ENCODE peak calls at places on chromosomes 2 and 18, in eight cellular contexts. Q, K, R, T, O, I, P and N are unnamed samples.

GRCh38 chr2:8457620-8458255 is 224.1 kb upstream of the ID2 start:
- DNase-seq in O (no peak), P (peak), T (peak), I (no peak), K (no peak), Q (no peak), R (no peak), N (peak)

GRCh38 chr2:96142217-96143113 is 2.8 kb downstream of the DUSP2 start:
- DNase-seq in Q (peak), I (no peak), T (peak), P (no peak), R (no peak), O (no peak), K (no peak), N (peak)

GRCh38 chr2:118982039-118982438 is 40.0 kb downstream of the MARCO start:
- DNase-seq in I (no peak), O (no peak), K (no peak), P (no peak), R (no peak), T (no peak), Q (no peak), N (no peak)

GRCh38 chr2:160301420-160301819 is 101.3 kb upstream of the ITGB6 start:
- DNase-seq in O (no peak), I (no peak), T (peak), P (no peak), Q (no peak), K (no peak), R (no peak), N (no peak)

GRCh38 chr2:150485114-150485870 is 2.2 kb downstream of the RND3 start:
- DNase-seq in T (peak), K (peak), O (peak), I (peak), R (peak), P (peak), Q (peak), N (peak)

GRCh38 chr2:219484343-219485200 is 14.1 kb upstream of the GMPPA start:
- DNase-seq in P (no peak), Q (no peak), T (no peak), R (peak), K (no peak), O (no peak), I (no peak), N (no peak)

GRCh38 chr2:47243596-47244323 is 88.7 kb upstream of the STPG4 start:
- DNase-seq in K (no peak), O (no peak), T (no peak), R (no peak), I (no peak), Q (no peak), P (peak), N (no peak)

GRCh38 chr18:35110554-35111058 is 69.4 kb downstream of the MAPRE2 start:
- DNase-seq in R (no peak), T (no peak), I (no peak), K (no peak), P (no peak), Q (no peak), O (peak), N (no peak)

GRCh38 chr2:122100371-122101150 is 345.1 kb downstream of the TSN start:
- DNase-seq in T (no peak), R (no peak), I (no peak), O (no peak), Q (no peak), P (no peak), K (no peak), N (no peak)

GRCh38 chr2:145765889-145766288 is 1246.0 kb upstream of the ZEB2 start:
- DNase-seq in K (no peak), T (no peak), I (no peak), Q (no peak), P (no peak), O (no peak), R (no peak), N (no peak)

GRCh38 chr2:70241338-70241737 is 7.1 kb downstream of the TIA1 start:
- DNase-seq in K (no peak), I (no peak), T (no peak), O (peak), R (no peak), Q (no peak), P (no peak), N (no peak)

GRCh38 chr2:127330753-127331152 is 36.8 kb upstream of the ERCC3 start:
- DNase-seq in K (no peak), Q (no peak), R (no peak), I (no peak), O (no peak), P (no peak), T (no peak), N (no peak)

GRCh38 chr18:35143615-35144596 is 96.9 kb upstream of the ZNF397 start:
- DNase-seq in O (peak), Q (peak), K (peak), T (peak), R (peak), I (peak), P (peak), N (peak)

GRCh38 chr2:71500426-71501079 is 47.2 kb downstream of the DYSF start:
- DNase-seq in Q (no peak), O (no peak), R (no peak), P (no peak), K (no peak), T (no peak), I (peak), N (no peak)

GRCh38 chr2:72998234-72998651 is 73.3 kb downstream of the SFXN5 start:
- DNase-seq in P (no peak), K (no peak), T (no peak), O (no peak), R (no peak), I (peak), Q (peak), N (no peak)

GRCh38 chr2:189658808-189659207 is 2.5 kb upstream of the ASNSD1 start:
- DNase-seq in P (no peak), Q (no peak), T (peak), K (no peak), O (no peak), R (no peak), I (no peak), N (no peak)

GRCh38 chr18:43932140-43932539 is 654.9 kb upstream of the SYT4 start:
- DNase-seq in I (no peak), K (no peak), T (no peak), O (peak), R (no peak), P (no peak), Q (no peak), N (no peak)

GRCh38 chr18:32730620-32731021 is 42.2 kb downstream of the KLHL14 start:
- DNase-seq in Q (no peak), T (no peak), K (no peak), I (no peak), R (no peak), P (no peak), O (peak), N (peak)

GRCh38 chr18:38545071-38545470 is 979.5 kb upstream of the CELF4 start:
- DNase-seq in Q (no peak), I (no peak), T (peak), P (no peak), R (peak), K (no peak), O (no peak), N (peak)

GRCh38 chr2:236908456-236909388 is 177.0 kb upstream of the COPS8 start:
- DNase-seq in R (no peak), Q (no peak), I (no peak), O (no peak), P (no peak), T (no peak), K (no peak), N (no peak)

GRCh38 chr2:2859732-2860131 is 517.9 kb downstream of the EIPR1 start:
- DNase-seq in P (no peak), O (no peak), Q (no peak), K (no peak), T (no peak), R (no peak), I (no peak), N (no peak)

GRCh38 chr2:128552141-128552805 is 233.6 kb upstream of the HS6ST1 start:
- DNase-seq in O (no peak), Q (no peak), I (no peak), R (no peak), T (no peak), K (no peak), P (no peak), N (no peak)

GRCh38 chr18:66235206-66235605 is 368.7 kb downstream of the CDH19 start:
- DNase-seq in P (no peak), I (no peak), K (no peak), O (no peak), Q (no peak), T (no peak), R (no peak), N (no peak)

GRCh38 chr2:183950673-183951072 is 647.7 kb upstream of the ZNF804A start:
- DNase-seq in I (no peak), K (no peak), P (peak), T (no peak), R (no peak), Q (no peak), O (peak), N (no peak)

GRCh38 chr2:31251851-31252250 is 17.9 kb downstream of the EHD3 start:
- DNase-seq in K (no peak), R (no peak), P (no peak), Q (no peak), I (no peak), O (no peak), T (no peak), N (no peak)

GRCh38 chr18:76487782-76488181 is 7.3 kb downstream of the ZNF516 start:
- DNase-seq in O (no peak), Q (no peak), I (no peak), R (peak), T (no peak), P (no peak), K (no peak), N (no peak)

GRCh38 chr18:79922971-79923411 is 28.5 kb downstream of the SLC66A2 start:
- DNase-seq in T (no peak), P (no peak), I (peak), O (no peak), K (no peak), R (no peak), Q (peak), N (no peak)

GRCh38 chr18:23340661-23341060 is 112.4 kb upstream of the RIOK3 start:
- DNase-seq in I (no peak), K (no peak), T (no peak), R (peak), P (no peak), Q (no peak), O (no peak), N (no peak)

GRCh38 chr18:9707381-9708056 is 582 bp upstream of the RAB31 start:
- DNase-seq in Q (no peak), P (no peak), T (no peak), O (peak), K (peak), I (no peak), R (no peak), N (no peak)

DNA sequence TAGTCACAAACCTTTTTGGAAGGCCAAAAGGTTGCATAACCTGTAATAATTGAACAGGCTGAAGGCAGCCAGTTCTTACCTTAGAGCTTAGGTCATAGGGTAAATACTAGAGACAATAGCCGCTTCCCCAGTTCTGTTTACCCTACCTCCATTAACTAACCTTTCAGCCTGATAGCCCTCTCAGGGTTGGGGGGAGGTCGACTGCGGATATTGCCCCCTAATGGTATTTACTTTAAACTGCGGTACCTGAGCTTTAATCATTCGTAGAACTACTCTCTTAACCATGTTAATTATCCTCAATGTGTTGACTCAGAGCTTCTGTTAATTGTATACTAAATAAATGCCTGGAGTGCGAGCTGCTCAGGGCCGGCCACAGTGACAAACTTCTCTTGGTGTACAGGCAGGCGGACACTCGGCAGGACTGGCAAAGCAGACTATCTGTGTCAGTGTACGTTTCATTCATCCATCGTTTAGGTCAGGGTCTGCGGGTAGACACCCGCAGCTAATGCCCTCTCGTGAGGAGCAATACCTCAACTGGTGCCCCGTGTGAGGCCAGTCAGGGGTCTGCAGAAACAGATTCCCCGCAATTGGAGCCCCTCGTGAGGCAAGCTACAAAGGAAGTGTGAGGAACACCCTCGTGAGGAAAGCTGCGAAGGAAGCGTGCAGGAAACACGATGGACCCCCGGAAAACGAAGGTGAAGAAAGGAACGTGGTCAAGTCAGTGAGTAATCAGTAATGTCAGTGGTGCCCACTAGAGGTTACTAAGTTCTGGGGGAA is 115.3 kb upstream of the SCN7A start:
- DNase-seq in P (no peak), R (no peak), I (no peak), Q (no peak), K (no peak), O (no peak), T (no peak), N (no peak)
- TF ChIP-seq CTCF in P (no peak), R (no peak), I (no peak), Q (no peak), K (no peak), O (no peak), T (no peak), N (no peak)

DNA sequence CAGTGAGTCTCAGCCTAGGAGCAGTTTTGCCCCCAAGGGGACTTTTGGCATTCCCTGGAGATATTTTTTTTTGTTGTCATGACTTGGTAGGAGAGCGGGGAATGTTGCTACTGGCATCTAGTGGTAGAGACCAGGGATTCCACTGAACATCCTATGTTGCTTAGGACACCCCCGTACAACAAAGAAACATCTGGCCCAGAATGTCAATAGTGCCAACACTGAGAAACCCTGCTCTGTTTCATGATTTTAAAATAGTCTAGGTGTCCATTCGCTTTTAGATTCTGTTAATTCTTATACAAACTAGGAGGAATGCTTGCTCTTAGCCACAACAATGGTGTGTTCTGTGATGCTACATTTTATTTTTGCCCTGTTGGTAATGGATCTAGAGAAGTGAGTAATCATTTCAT is 225.8 kb upstream of the SIX3 start:
- DNase-seq in Q (no peak), K (no peak), T (no peak), O (peak), I (no peak), P (no peak), R (no peak), N (no peak)
- TF ChIP-seq CTCF in Q (peak), K (peak), T (no peak), O (peak), I (peak), P (no peak), R (peak), N (no peak)

GRCh38 chr2:10557506-10558265 is 109.6 kb upstream of the ODC1 start:
- DNase-seq in K (no peak), I (no peak), P (no peak), R (no peak), Q (no peak), O (no peak), T (no peak), N (no peak)
- TF ChIP-seq CTCF in K (no peak), I (no peak), P (no peak), R (no peak), Q (no peak), O (no peak), T (no peak), N (no peak)

GRCh38 chr2:37638973-37639372 is 32.5 kb downstream of the CDC42EP3 start:
- DNase-seq in P (no peak), R (no peak), O (no peak), I (no peak), K (no peak), Q (no peak), T (no peak), N (no peak)

GRCh38 chr2:37637985-37638384 is 33.5 kb downstream of the CDC42EP3 start:
- DNase-seq in P (no peak), K (no peak), Q (no peak), T (no peak), I (no peak), O (no peak), R (no peak), N (no peak)

GRCh38 chr2:37636209-37637077 is 35.0 kb downstream of the CDC42EP3 start:
- DNase-seq in O (no peak), K (no peak), P (no peak), I (no peak), R (no peak), T (peak), Q (no peak), N (no peak)

GRCh38 chr2:37635359-37636208 is 35.9 kb downstream of the CDC42EP3 start:
- DNase-seq in O (peak), P (no peak), R (no peak), T (peak), I (no peak), K (no peak), Q (no peak), N (no peak)

DNA sequence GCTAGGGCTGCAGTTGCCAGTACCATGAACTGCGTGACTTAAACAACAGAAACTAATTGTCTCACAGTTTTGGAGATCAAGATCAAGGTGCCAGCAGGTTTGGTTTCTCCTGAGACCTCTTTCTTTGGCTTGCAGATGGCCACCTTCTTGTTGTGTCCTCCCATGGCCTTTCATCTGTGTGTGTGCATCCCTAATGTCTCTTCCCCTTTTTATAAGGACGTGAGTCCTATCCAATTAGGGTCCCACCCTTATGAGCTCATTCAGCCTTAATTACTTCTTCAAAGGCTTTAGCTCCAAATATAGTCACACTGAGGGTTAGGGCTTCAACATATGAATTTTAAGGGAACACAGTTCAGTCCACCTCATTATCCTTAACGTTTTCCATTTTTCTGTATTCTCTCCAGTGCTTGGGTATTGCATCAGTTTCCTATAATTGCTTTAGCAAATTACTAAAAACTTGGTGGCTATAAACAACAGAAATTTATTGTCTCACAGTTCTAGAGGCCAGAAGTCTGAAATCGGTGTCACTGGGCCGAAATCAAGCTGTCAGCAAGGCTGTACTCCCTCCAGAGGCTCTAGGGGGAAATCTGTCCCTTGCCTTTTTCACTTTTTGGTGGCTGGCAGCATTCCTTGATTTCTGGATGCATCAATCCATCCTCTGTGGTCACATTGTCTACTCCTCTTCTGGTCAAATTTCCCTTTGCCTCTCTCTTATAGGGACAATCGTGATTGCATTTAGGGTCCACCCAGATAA is 34.1 kb downstream of the CDC42EP3 start:
- DNase-seq in P (no peak), Q (no peak), K (no peak), I (no peak), T (no peak), O (no peak), R (no peak), N (no peak)
- TF ChIP-seq CTCF in P (no peak), Q (no peak), K (no peak), I (no peak), T (no peak), O (no peak), R (no peak), N (no peak)

GRCh38 chr2:166917433-166917832 is 29.2 kb downstream of the XIRP2 start:
- DNase-seq in O (peak), P (no peak), R (no peak), Q (no peak), K (no peak), I (no peak), T (no peak), N (no peak)

GRCh38 chr2:166916987-166917386 is 28.7 kb downstream of the XIRP2 start:
- DNase-seq in I (no peak), R (no peak), Q (no peak), P (no peak), K (no peak), T (no peak), O (no peak), N (no peak)
- TF ChIP-seq CTCF in I (no peak), R (no peak), Q (no peak), P (no peak), K (no peak), T (no peak), O (no peak), N (no peak)